ENCODE peak calls at places on chromosome 19, in six cellular contexts. G is lung, Z is M059J, E is Caki2, M is AG08395, C is HS-5. P is an unnamed sample.
A peak's percentile ranks its signal among the peaks of the same experiment; 100 is the strongest.

GRCh38 chr19:45142016-45142727 is 18.6 kb downstream of the NKPD1 start:
- DNase-seq in G (no peak), C (no peak), M (no peak), Z (no peak), E (no peak), P (no peak)

GRCh38 chr19:3494559-3494958 is 5.9 kb downstream of the DOHH start:
- DNase-seq in C (no peak), E (no peak), Z (no peak), M (no peak), G (no peak), P (no peak)

GRCh38 chr19:39951686-39952085 is 17.3 kb upstream of the FCGBP start:
- DNase-seq in E (no peak), G (no peak), C (no peak), Z (peak; percentile 27), M (peak; percentile 35), P (no peak)

GRCh38 chr19:49851456-49852259 is 699 bp downstream of the PTOV1 start:
- DNase-seq in G (no peak), E (no peak), Z (no peak), C (no peak), M (no peak), P (no peak)

GRCh38 chr19:3272532-3272931 is 48.1 kb downstream of the CELF5 start:
- DNase-seq in E (no peak), M (no peak), Z (no peak), C (no peak), G (no peak), P (no peak)

GRCh38 chr19:5445667-5446066 is 9.6 kb upstream of the ZNRF4 start:
- DNase-seq in G (no peak), C (no peak), Z (peak; percentile 61), M (peak; percentile 40), E (no peak), P (no peak)

GRCh38 chr19:18470153-18470552 is 32.2 kb upstream of the ISYNA1 start:
- DNase-seq in Z (no peak), C (no peak), E (peak; percentile 35), M (peak; percentile 45), G (no peak), P (no peak)

GRCh38 chr19:46955813-46956371 is 63.7 kb upstream of the NPAS1 start:
- DNase-seq in C (no peak), Z (no peak), E (no peak), G (no peak), M (no peak), P (no peak)

GRCh38 chr19:13035820-13036365 is 40.6 kb downstream of the NFIX start:
- DNase-seq in Z (no peak), M (no peak), C (no peak), E (no peak), G (no peak), P (no peak)

GRCh38 chr19:18417250-18418033 is 1.8 kb upstream of the SSBP4 start:
- DNase-seq in M (peak; percentile 69), E (peak; percentile 92), G (no peak), C (peak; percentile 28), Z (peak; percentile 87), P (peak; percentile 9)

GRCh38 chr19:50427997-50428425 is 4.7 kb upstream of the MYBPC2 start:
- DNase-seq in G (peak; percentile 86), C (no peak), Z (peak; percentile 50), M (peak; percentile 64), E (peak; percentile 82), P (peak; percentile 49)

GRCh38 chr19:35006342-35006998 is 6.3 kb downstream of the GRAMD1A start:
- DNase-seq in E (peak; percentile 91), C (peak; percentile 83), M (no peak), G (peak; percentile 76), Z (no peak), P (no peak)

GRCh38 chr19:8401981-8402411 is 11.1 kb upstream of the MARCHF2 start:
- DNase-seq in G (no peak), E (no peak), C (no peak), Z (no peak), M (no peak), P (no peak)

GRCh38 chr19:3129112-3129511 is 6.7 kb upstream of the GNA15 start:
- DNase-seq in C (peak; percentile 43), M (peak; percentile 50), G (no peak), Z (peak; percentile 58), E (peak; percentile 8), P (no peak)

GRCh38 chr19:49581007-49581508 is at the start of gene PRRG2:
- DNase-seq in M (no peak), C (no peak), E (no peak), G (peak; percentile 57), Z (no peak), P (no peak)

GRCh38 chr19:45492627-45493470 is 4.0 kb downstream of the RTN2 start:
- DNase-seq in Z (no peak), E (peak; percentile 66), C (no peak), M (peak; percentile 61), G (no peak), P (no peak)

GRCh38 chr19:35495107-35496064 is 5.1 kb upstream of the KRTDAP start:
- DNase-seq in E (peak; percentile 69), Z (peak; percentile 46), G (peak; percentile 68), C (no peak), M (peak; percentile 91), P (peak; percentile 64)

GRCh38 chr19:39133431-39134270 is 8.1 kb downstream of the PAK4 start:
- DNase-seq in E (no peak), C (no peak), Z (no peak), M (no peak), G (peak; percentile 56), P (no peak)

GRCh38 chr19:1102407-1103106 is 1.2 kb upstream of the GPX4 start:
- DNase-seq in E (peak; percentile 94), Z (peak; percentile 100), M (peak; percentile 82), G (peak; percentile 79), C (peak; percentile 97), P (no peak)

GRCh38 chr19:1828279-1829238 is 16.5 kb upstream of the ATP8B3 start:
- DNase-seq in C (no peak), E (no peak), Z (no peak), M (no peak), G (no peak), P (no peak)

GRCh38 chr19:48613024-48613851 is 1.6 kb downstream of the FAM83E start:
- DNase-seq in E (no peak), M (no peak), G (no peak), Z (peak; percentile 59), C (no peak), P (no peak)

GRCh38 chr19:34217952-34218817 is 36.2 kb upstream of the GARRE1 start:
- DNase-seq in E (peak; percentile 91), Z (peak; percentile 97), G (no peak), C (peak; percentile 76), M (peak; percentile 75), P (no peak)

GRCh38 chr19:18922228-18922985 is 2.9 kb downstream of the DDX49 start:
- DNase-seq in E (no peak), M (no peak), C (no peak), G (no peak), Z (no peak), P (no peak)

GRCh38 chr19:5804516-5805464 is at the start of gene NRTN:
- DNase-seq in E (no peak), M (no peak), Z (no peak), C (no peak), G (no peak), P (peak; percentile 33)

GRCh38 chr19:41734156-41734555 is 21.2 kb upstream of the CEACAM6 start:
- DNase-seq in G (no peak), Z (no peak), E (no peak), C (no peak), M (no peak), P (no peak)

GRCh38 chr19:10691178-10691881 is 9.9 kb upstream of the QTRT1 start:
- DNase-seq in G (no peak), M (no peak), Z (no peak), C (no peak), E (no peak), P (no peak)

GRCh38 chr19:17402982-17403855 is 2.2 kb downstream of the BST2 start:
- DNase-seq in C (no peak), Z (no peak), E (no peak), G (no peak), M (peak; percentile 68), P (no peak)

P was measured in naive thymus-derived CD4-positive, alpha-beta T cell.